ENCODE peak calls at places on chromosomes 13 and 19, in four cellular contexts. F is foreskin fibroblast, Z is cardiac fibroblast, D is ovary. R is an unnamed sample.

GRCh38 chr19:3639479-3639878 is 12.9 kb upstream of the CACTIN start:
- DNase-seq in F (no peak), Z (no peak), D (no peak), R (no peak)

GRCh38 chr13:52160053-52160452 is 656 bp upstream of the NEK3 start:
- DNase-seq in F (no peak), Z (no peak), D (no peak), R (no peak)

GRCh38 chr19:48659768-48660167 is 13.0 kb downstream of the NTN5 start:
- DNase-seq in F (peak), Z (no peak), D (no peak), R (no peak)

GRCh38 chr13:49098198-49098597 is 121.9 kb upstream of the MLNR start:
- DNase-seq in F (peak), Z (peak), D (no peak), R (peak)

GRCh38 chr19:17236831-17237543 is 8.7 kb downstream of the NR2F6 start:
- DNase-seq in F (no peak), Z (no peak), D (peak), R (no peak)

GRCh38 chr13:41268764-41269163 is 5.4 kb upstream of the MTRF1 start:
- DNase-seq in F (peak), Z (no peak), D (no peak), R (no peak)

GRCh38 chr19:11887618-11888531 is at the start of gene ZNF69:
- DNase-seq in F (peak), Z (peak), D (peak), R (peak)

GRCh38 chr19:11044436-11044835 is 44.8 kb upstream of the LDLR start:
- DNase-seq in F (no peak), Z (no peak), D (peak), R (peak)

GRCh38 chr13:113806526-113806925 is 47.5 kb downstream of the TMEM255B start:
- DNase-seq in F (no peak), Z (no peak), D (no peak), R (no peak)

GRCh38 chr13:98439136-98439828 is 137.6 kb downstream of the STK24 start:
- DNase-seq in F (no peak), Z (no peak), D (no peak), R (no peak)

GRCh38 chr19:38661996-38662395 is 14.5 kb downstream of the ACTN4 start:
- DNase-seq in F (no peak), Z (no peak), D (no peak), R (no peak)

GRCh38 chr19:16807416-16808274 is 21.6 kb upstream of the SIN3B start:
- DNase-seq in F (no peak), Z (no peak), D (no peak), R (no peak)

GRCh38 chr13:105196052-105196451 is 1339.4 kb downstream of the EFNB2 start:
- DNase-seq in F (peak), Z (peak), D (no peak), R (peak)

GRCh38 chr19:57664269-57665127 is 4.2 kb upstream of the ZSCAN4 start:
- DNase-seq in F (peak), Z (peak), D (peak), R (peak)

GRCh38 chr13:102091231-102091630 is 310.6 kb downstream of the FGF14 start:
- DNase-seq in F (peak), Z (no peak), D (no peak), R (no peak)
- TF ChIP-seq CTCF in F (no peak), Z (peak), D (no peak), R (no peak)

GRCh38 chr19:9838324-9838723 is 3.2 kb downstream of the PIN1 start:
- DNase-seq in F (no peak), Z (no peak), D (no peak), R (no peak)

GRCh38 chr19:9836021-9836420 is 903 bp downstream of the PIN1 start:
- DNase-seq in F (peak), Z (peak), D (no peak), R (peak)

GRCh38 chr19:9834726-9835506 is at the start of gene PIN1:
- DNase-seq in F (peak), Z (peak), D (peak), R (peak)

GRCh38 chr19:9835507-9835949 is 410 bp downstream of the PIN1 start:
- DNase-seq in F (no peak), Z (no peak), D (no peak), R (no peak)

GRCh38 chr19:9834302-9834725 is 804 bp upstream of the PIN1 start:
- DNase-seq in F (no peak), Z (no peak), D (no peak), R (no peak)
- H3K4me3 ChIP-seq in F (peak), Z (peak), D (peak), R (peak)

DNA sequence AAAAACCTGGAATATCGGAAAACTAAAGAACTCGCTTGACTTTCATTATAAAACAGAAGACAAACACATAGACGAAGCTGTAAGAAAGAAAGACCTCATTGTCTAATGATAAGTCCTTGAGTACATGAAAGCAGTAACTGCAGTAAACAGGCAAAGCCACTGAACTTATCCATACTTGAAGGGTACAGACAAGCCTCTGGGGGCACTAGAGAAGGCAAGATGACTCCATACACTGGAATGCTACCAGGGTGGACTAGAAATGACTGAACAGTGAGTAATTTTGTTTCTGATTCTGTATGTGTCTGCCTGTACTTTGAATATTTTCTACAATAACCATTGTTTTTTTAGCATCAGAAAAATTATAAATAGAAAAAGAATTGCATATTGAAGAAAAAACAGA is 507.9 kb downstream of the UQCRFS1 start:
- DNase-seq in F (peak), Z (peak), D (no peak), R (peak)
- TF ChIP-seq CTCF in F (peak), Z (peak), D (no peak), R (peak)

DNA sequence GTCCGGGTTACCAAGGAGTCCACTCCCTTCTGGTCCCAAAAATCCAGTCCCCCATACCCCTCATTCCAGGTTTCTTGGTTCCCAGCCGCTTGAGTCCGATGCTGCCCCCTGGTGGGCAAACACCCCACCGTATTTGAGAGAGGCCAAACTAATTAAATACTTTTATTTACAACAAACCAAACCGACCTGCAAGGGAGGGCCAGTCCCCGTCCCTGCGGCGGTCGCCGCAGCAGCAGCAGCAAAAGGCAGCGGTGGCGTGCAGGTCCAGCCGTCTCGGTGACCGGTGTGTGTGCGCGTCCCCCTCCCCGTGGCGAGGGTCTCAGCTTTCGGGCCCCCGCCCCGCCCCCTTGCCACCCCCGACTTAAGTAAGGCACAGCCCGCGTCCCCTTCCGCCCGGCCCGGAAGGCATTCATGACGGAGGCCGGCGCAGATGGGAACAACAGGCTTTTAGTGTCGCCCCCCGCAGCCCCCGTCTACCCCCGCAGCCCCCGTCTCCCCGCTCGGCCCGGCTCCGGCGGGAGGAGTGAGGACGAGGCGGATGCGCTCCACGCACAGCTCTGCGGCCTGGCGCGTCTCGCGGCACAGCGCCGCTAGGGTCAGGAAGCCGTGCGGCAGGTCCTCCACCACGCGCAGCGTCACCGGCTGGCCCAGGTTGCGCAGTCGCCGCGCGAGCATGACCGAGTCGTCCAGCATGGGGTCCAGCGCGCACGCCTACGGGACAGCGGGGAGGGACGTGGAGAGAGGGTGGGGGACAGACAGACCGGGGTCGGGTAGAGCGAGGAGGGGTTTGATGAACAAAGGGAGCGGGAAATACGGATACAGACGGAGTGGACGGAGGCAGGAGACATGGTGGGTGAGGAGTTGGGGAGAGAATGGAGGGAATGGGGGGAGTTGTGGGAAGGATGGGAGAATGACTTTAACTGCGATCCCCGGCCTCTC is 11.5 kb upstream of the CNFN start:
- DNase-seq in F (peak), Z (peak), D (peak), R (peak)
- H3K4me3 ChIP-seq in F (peak), Z (peak), D (peak), R (peak)

GRCh38 chr19:15324791-15325519 is 7.4 kb downstream of the BRD4 start:
- DNase-seq in F (no peak), Z (no peak), D (no peak), R (no peak)
- TF ChIP-seq CTCF in F (no peak), Z (no peak), D (no peak), R (no peak)

DNA sequence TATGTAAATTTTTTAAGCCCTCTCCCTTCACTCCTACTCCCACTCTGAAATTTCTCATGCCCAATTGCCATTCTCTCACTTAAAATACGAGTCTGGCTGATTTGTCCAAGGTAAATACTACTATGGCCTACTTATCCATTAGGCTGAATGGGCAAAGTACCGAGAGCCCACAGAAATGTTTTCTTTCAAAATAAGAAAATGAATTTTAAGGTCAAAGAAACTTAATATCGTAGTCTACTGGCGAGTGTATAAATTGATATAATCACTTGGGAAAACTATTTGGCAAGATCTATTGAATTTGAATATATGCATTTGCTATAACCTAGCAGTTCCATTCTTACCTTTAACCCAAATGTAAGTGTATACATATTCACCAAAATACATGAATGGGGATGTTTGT is 32.7 kb downstream of the ZNF45 start:
- DNase-seq in F (no peak), Z (no peak), D (no peak), R (no peak)
- H3K4me3 ChIP-seq in F (peak), Z (no peak), D (peak), R (no peak)

GRCh38 chr13:95745752-95746151 is 68.8 kb downstream of the DNAJC3 start:
- DNase-seq in F (no peak), Z (peak), D (no peak), R (no peak)
- TF ChIP-seq CTCF in F (peak), Z (peak), D (no peak), R (no peak)

GRCh38 chr13:45850020-45850613 is 1.4 kb downstream of the SIAH3 start:
- DNase-seq in F (no peak), Z (no peak), D (no peak), R (no peak)
- H3K4me3 ChIP-seq in F (no peak), Z (no peak), D (no peak), R (no peak)

GRCh38 chr19:8510589-8511115 is 3.3 kb downstream of the ZNF414 start:
- DNase-seq in F (no peak), Z (no peak), D (no peak), R (no peak)

GRCh38 chr19:8512991-8513686 is 828 bp downstream of the ZNF414 start:
- DNase-seq in F (no peak), Z (no peak), D (peak), R (no peak)

GRCh38 chr19:8513687-8514504 is at the start of gene ZNF414:
- DNase-seq in F (peak), Z (peak), D (peak), R (peak)

GRCh38 chr19:8512115-8512967 is 1.6 kb downstream of the ZNF414 start:
- DNase-seq in F (peak), Z (peak), D (peak), R (no peak)

GRCh38 chr19:8511573-8512101 is 2.3 kb downstream of the ZNF414 start:
- DNase-seq in F (no peak), Z (no peak), D (peak), R (no peak)
- TF ChIP-seq CTCF in F (no peak), Z (no peak), D (no peak), R (no peak)

R was measured in AG10803.